ENCODE peak calls at places on chromosomes 1 and 21, in six cellular contexts. M is mesenchymal stem cell, G is IMR-90, H is neuronal stem cell, O is trophoblast cell, F is H1. U is an unnamed sample.

GRCh38 chr1:20978413-20978812 is 191.3 kb upstream of the HP1BP3 start:
- DNase-seq in M (peak), G (no peak), H (no peak), O (peak), F (no peak), U (no peak)

GRCh38 chr1:19750101-19750881 is 49.4 kb downstream of the TMCO4 start:
- DNase-seq in M (no peak), G (peak), H (no peak), O (no peak), F (no peak), U (no peak)

GRCh38 chr1:230797376-230798186 is 50.4 kb downstream of the CAPN9 start:
- DNase-seq in M (peak), G (peak), H (peak), O (peak), F (peak), U (peak)

GRCh38 chr21:38438476-38438893 is 59.8 kb downstream of the ERG start:
- DNase-seq in M (peak), G (peak), H (no peak), O (peak), F (no peak), U (no peak)

GRCh38 chr1:115436596-115436995 is 98.5 kb upstream of the NGF start:
- DNase-seq in M (no peak), G (no peak), H (no peak), O (no peak), F (no peak), U (no peak)

GRCh38 chr1:117671781-117672501 is 66.1 kb downstream of the TENT5C start:
- DNase-seq in M (peak), G (no peak), H (peak), O (no peak), F (no peak), U (peak)

GRCh38 chr1:178688244-178688643 is 36.8 kb upstream of the RALGPS2 start:
- DNase-seq in M (no peak), G (peak), H (no peak), O (no peak), F (no peak), U (no peak)

GRCh38 chr1:161487483-161487827 is 17.8 kb upstream of the FCGR2A start:
- DNase-seq in M (peak), G (peak), H (no peak), O (no peak), F (no peak), U (no peak)

GRCh38 chr21:37855568-37856391 is 60.5 kb downstream of the KCNJ6 start:
- DNase-seq in M (peak), G (peak), H (no peak), O (peak), F (peak), U (no peak)

GRCh38 chr1:172359531-172359991 is 60.9 kb upstream of the C1orf105 start:
- DNase-seq in M (peak), G (peak), H (no peak), O (no peak), F (no peak), U (no peak)

GRCh38 chr1:6624712-6625578 is at the start of gene THAP3:
- DNase-seq in M (peak), G (peak), H (peak), O (peak), F (peak), U (peak)

GRCh38 chr1:199868777-199869176 is 158.7 kb upstream of the NR5A2 start:
- DNase-seq in M (no peak), G (no peak), H (no peak), O (no peak), F (no peak), U (no peak)

GRCh38 chr21:44820851-44821250 is 3.0 kb upstream of the SUMO3 start:
- DNase-seq in M (no peak), G (peak), H (no peak), O (peak), F (no peak), U (no peak)

GRCh38 chr21:31543191-31543590 is 116.3 kb upstream of the SOD1 start:
- DNase-seq in M (peak), G (peak), H (no peak), O (peak), F (no peak), U (no peak)

GRCh38 chr1:118253310-118253903 is 68.4 kb upstream of the SPAG17 start:
- DNase-seq in M (no peak), G (no peak), H (no peak), O (no peak), F (no peak), U (no peak)

GRCh38 chr1:203063287-203063686 is 22.5 kb downstream of the MYOG start:
- DNase-seq in M (no peak), G (no peak), H (no peak), O (no peak), F (no peak), U (no peak)

GRCh38 chr1:235275836-235276235 is 52.1 kb downstream of the ARID4B start:
- DNase-seq in M (no peak), G (no peak), H (no peak), O (no peak), F (no peak), U (no peak)

GRCh38 chr1:117563492-117563875 is 42.4 kb upstream of the TENT5C start:
- DNase-seq in M (no peak), G (no peak), H (no peak), O (peak), F (peak), U (no peak)

GRCh38 chr1:93631626-93632365 is 49.8 kb downstream of the BCAR3 start:
- DNase-seq in M (no peak), G (no peak), H (no peak), O (peak), F (no peak), U (no peak)

GRCh38 chr1:183989078-183989577 is 48.4 kb downstream of the COLGALT2 start:
- DNase-seq in M (peak), G (peak), H (no peak), O (peak), F (no peak), U (no peak)

GRCh38 chr1:226787638-226788037 is 48.6 kb upstream of the ITPKB start:
- DNase-seq in M (no peak), G (no peak), H (no peak), O (no peak), F (no peak), U (no peak)

GRCh38 chr1:82632164-82632563 is 831.4 kb downstream of the ADGRL2 start:
- DNase-seq in M (peak), G (no peak), H (no peak), O (no peak), F (no peak), U (no peak)

GRCh38 chr21:20215959-20216358 is 782.2 kb upstream of the NCAM2 start:
- DNase-seq in M (no peak), G (no peak), H (no peak), O (no peak), F (no peak), U (no peak)

GRCh38 chr1:209645574-209646452 is 6.4 kb downstream of the LAMB3 start:
- DNase-seq in M (peak), G (no peak), H (no peak), O (peak), F (no peak), U (no peak)

GRCh38 chr1:147076442-147076841 is 95.8 kb downstream of the PRKAB2 start:
- DNase-seq in M (no peak), G (no peak), H (no peak), O (no peak), F (no peak), U (no peak)

GRCh38 chr1:221965252-221965651 is 223.4 kb upstream of the DUSP10 start:
- DNase-seq in M (no peak), G (no peak), H (no peak), O (no peak), F (no peak), U (no peak)

GRCh38 chr1:112938188-112938587 is 17.8 kb downstream of the SLC16A1 start:
- DNase-seq in M (no peak), G (peak), H (no peak), O (no peak), F (no peak), U (no peak)

GRCh38 chr1:209692745-209693504 is 11.7 kb upstream of the HSD11B1 start:
- DNase-seq in M (peak), G (peak), H (peak), O (peak), F (peak), U (peak)

GRCh38 chr1:40266786-40267535 is 8.9 kb downstream of the ZMPSTE24 start:
- DNase-seq in M (no peak), G (no peak), H (no peak), O (no peak), F (no peak), U (no peak)

GRCh38 chr1:213163278-213163711 is 112.3 kb downstream of the RPS6KC1 start:
- DNase-seq in M (no peak), G (no peak), H (no peak), O (no peak), F (no peak), U (no peak)

GRCh38 chr1:168469690-168470089 is 74.1 kb downstream of the XCL2 start:
- DNase-seq in M (peak), G (peak), H (no peak), O (peak), F (no peak), U (no peak)

GRCh38 chr1:152757747-152758146 is at the start of gene KPRP:
- DNase-seq in M (no peak), G (no peak), H (no peak), O (no peak), F (no peak), U (no peak)
- H3K14ac ChIP-seq in M (no peak), G (no peak), H (no peak), O (no peak), F (no peak), U (no peak)

DNA sequence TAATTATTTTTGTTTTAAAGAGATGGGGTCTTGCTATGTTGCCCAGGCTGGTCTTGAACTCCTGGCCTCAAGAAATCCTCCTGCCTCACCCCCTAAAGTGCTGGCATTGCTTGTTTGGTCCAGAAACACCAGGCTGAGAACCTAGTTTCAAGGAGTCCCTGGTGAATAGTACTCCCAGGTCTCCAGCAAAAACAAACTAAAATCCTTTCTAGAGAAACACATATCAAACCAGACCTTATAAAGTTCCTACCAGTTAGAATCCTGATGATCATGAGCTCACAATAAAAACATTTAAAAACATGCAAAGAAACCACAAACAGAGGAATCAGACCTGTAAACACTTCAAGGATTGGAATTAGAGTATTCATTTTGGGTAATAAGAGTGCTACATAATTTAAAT is 34.4 kb upstream of the PADI1 start:
- DNase-seq in M (peak), G (peak), H (no peak), O (no peak), F (no peak), U (no peak)
- H3K14ac ChIP-seq in M (no peak), G (no peak), H (no peak), O (no peak), F (no peak), U (no peak)

GRCh38 chr21:24220466-24220865 is 1386.8 kb downstream of the MRPL39 start:
- DNase-seq in M (no peak), G (peak), H (no peak), O (no peak), F (no peak), U (no peak)

GRCh38 chr21:24217141-24217540 is 1390.1 kb downstream of the MRPL39 start:
- DNase-seq in M (no peak), G (peak), H (no peak), O (no peak), F (no peak), U (no peak)
- H3K14ac ChIP-seq in M (no peak), G (no peak), H (no peak), O (no peak), F (no peak), U (no peak)

DNA sequence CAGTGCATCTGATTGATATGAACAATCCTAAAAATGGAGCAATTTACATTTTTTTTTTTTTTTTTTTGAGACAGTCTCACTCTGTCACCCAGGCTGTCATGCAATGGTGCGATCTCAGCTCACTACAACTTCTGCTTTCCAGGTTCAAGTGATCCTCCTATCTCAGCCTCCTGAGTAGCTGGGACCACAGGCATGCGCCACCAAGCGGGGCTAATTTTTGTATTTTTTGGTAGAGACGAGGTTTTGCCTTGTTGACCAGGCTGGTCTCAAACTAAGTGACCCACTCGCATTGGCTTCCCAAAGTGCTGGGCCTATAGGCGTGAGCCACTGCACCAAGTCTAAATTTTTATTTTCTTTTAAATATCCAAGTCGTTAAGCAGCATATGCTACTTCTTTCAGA is 109.0 kb downstream of the FAF1 start:
- DNase-seq in M (no peak), G (no peak), H (no peak), O (no peak), F (no peak), U (no peak)
- H3K14ac ChIP-seq in M (no peak), G (no peak), H (no peak), O (no peak), F (no peak), U (no peak)